ENCODE peak calls at places on chromosomes 16 and 17, in nine cellular contexts. Z is endothelial cell, Y is GM12878, A is stomach, J is retinal pigment epithelial cell, R is neural progenitor cell, S is heart right ventricle, E is ovary, I is tibial nerve. F is an unnamed sample.

GRCh38 chr17:7327056-7327455 is 2.1 kb downstream of the NEURL4 start:
- DNase-seq in Z (no peak), Y (no peak), A (no peak), J (no peak), R (no peak), S (no peak), E (no peak), I (no peak), F (no peak)

GRCh38 chr17:47257651-47258339 is 4.2 kb downstream of the ITGB3 start:
- DNase-seq in Z (no peak), Y (no peak), A (no peak), J (no peak), R (no peak), S (no peak), E (no peak), I (no peak), F (no peak)

GRCh38 chr17:2030779-2031163 is 818 bp downstream of the DPH1 start:
- DNase-seq in Z (peak; percentile 60), Y (no peak), A (no peak), J (no peak), R (peak; percentile 92), S (peak; percentile 57), E (no peak), I (no peak), F (no peak)

GRCh38 chr17:81027591-81028505 is 7.1 kb upstream of the BAIAP2 start:
- DNase-seq in Z (no peak), Y (no peak), A (no peak), J (no peak), R (no peak), S (no peak), E (no peak), I (no peak), F (no peak)

GRCh38 chr16:78240459-78241222 is 141.2 kb downstream of the WWOX start:
- DNase-seq in Z (no peak), Y (no peak), A (peak; percentile 65), J (no peak), R (peak; percentile 37), S (no peak), E (no peak), I (no peak), F (no peak)

GRCh38 chr16:80554037-80554436 is 13.2 kb downstream of the DYNLRB2 start:
- DNase-seq in Z (no peak), Y (no peak), A (no peak), J (no peak), R (no peak), S (no peak), E (no peak), I (no peak), F (no peak)

GRCh38 chr17:80441133-80441578 is 26.2 kb downstream of the ENDOV start:
- DNase-seq in Z (peak; percentile 88), Y (no peak), A (no peak), J (no peak), R (peak; percentile 92), S (peak; percentile 32), E (no peak), I (no peak), F (no peak)

GRCh38 chr17:66904760-66905637 is 59.5 kb upstream of the CACNG4 start:
- DNase-seq in Z (no peak), Y (no peak), A (peak; percentile 55), J (peak; percentile 45), R (no peak), S (peak; percentile 28), E (peak; percentile 37), I (no peak), F (peak; percentile 38)

GRCh38 chr16:69855587-69855986 is 93.5 kb downstream of the WWP2 start:
- DNase-seq in Z (no peak), Y (no peak), A (no peak), J (no peak), R (no peak), S (no peak), E (no peak), I (no peak), F (no peak)

GRCh38 chr16:69858196-69859104 is 92.7 kb upstream of the CLEC18A start:
- DNase-seq in Z (no peak), Y (no peak), A (no peak), J (no peak), R (no peak), S (no peak), E (no peak), I (no peak), F (no peak)

GRCh38 chr16:69861276-69862030 is 89.7 kb upstream of the CLEC18A start:
- DNase-seq in Z (no peak), Y (no peak), A (peak; percentile 35), J (peak; percentile 38), R (no peak), S (peak; percentile 90), E (peak; percentile 76), I (no peak), F (no peak)

GRCh38 chr16:69860233-69861231 is 90.6 kb upstream of the CLEC18A start:
- DNase-seq in Z (no peak), Y (no peak), A (no peak), J (no peak), R (no peak), S (no peak), E (no peak), I (no peak), F (no peak)

DNA sequence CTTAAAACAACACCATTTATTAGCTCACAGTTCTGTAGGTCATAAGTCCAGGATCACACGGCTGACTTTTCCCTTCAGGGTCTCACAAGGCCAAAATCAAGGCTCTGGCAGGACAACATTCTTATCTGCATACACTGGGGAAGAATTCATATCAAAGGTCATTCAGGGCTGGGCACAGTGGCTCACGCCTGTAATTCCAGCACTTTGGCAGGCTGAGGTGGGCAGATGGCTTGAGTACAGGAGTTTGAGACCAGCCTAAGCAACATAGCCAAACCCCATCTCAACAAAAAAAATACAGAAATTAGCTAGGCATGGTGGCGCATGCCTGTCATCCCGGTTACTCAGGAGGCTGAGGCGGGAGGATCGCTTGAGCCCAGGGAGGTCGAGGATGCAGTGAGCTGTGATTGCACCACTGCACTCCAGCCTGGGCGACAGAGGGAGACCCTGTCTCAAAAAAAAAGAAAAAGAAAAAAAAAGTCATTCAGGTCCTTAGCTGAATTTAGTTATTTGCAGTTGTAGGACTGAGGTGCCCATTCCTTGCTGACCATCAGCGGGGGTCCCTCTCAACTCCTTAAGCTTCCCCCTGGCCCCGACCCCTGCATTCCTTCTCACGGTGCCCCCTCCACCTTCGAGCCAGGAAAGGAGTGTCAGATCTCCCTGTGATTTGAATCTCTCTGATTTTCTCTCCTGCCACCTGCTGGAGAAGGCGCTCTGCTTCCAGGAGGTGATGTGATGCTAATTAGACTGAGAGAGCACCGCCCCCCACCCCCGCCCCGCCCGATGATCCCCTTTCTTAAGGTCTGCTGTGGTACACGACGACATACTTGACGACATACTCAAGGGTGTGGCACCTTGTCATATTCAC is 91.8 kb upstream of the CLEC18A start:
- DNase-seq in Z (peak; percentile 39), Y (no peak), A (peak; percentile 44), J (no peak), R (peak; percentile 79), S (peak; percentile 58), E (no peak), I (no peak), F (no peak)
- TF ChIP-seq CTCF in Z (no peak), Y (peak; percentile 25), A (no peak), J (peak; percentile 53), R (peak; percentile 54), S (peak; percentile 26), E (no peak), I (no peak), F (no peak)

GRCh38 chr17:55773671-55774070 is 22.8 kb downstream of the PCTP start:
- DNase-seq in Z (no peak), Y (no peak), A (no peak), J (no peak), R (no peak), S (no peak), E (no peak), I (no peak), F (no peak)

GRCh38 chr17:55768946-55769624 is 18.2 kb downstream of the PCTP start:
- DNase-seq in Z (no peak), Y (no peak), A (no peak), J (no peak), R (no peak), S (no peak), E (no peak), I (no peak), F (no peak)

GRCh38 chr17:55772086-55772485 is 21.2 kb downstream of the PCTP start:
- DNase-seq in Z (no peak), Y (no peak), A (no peak), J (no peak), R (no peak), S (no peak), E (no peak), I (no peak), F (no peak)

GRCh38 chr17:55769625-55770000 is 18.8 kb downstream of the PCTP start:
- DNase-seq in Z (no peak), Y (no peak), A (no peak), J (no peak), R (no peak), S (no peak), E (peak; percentile 32), I (no peak), F (no peak)

DNA sequence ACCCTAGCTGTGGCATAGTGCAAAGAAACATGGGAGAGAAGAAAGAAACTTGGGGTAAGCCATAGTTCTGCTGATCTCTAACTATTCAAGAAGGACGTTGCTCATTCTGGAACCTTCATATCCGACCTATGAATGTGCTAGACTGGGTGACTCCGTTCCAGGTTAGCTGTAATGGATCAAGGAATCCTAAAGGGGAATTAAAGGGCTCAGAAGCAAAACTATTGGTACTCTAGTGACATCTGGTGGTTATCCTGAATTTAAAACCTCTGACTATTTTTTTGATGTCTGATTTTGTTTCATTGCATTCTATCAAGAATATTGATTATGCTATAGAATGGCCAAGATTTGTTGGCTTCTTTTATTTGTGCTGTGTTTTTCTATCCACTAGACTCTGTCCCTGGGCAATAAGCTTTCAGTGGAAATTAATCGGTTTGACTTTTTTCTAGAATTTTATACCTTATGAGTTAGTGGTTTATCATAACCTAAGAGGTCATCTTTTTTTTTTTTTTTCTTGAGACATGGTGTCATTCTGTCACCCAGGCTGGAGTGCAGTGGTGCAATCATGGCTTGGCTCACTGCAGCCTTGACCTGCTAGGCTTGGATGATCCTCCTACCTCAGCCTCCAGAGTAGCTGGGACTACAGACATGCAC is 19.5 kb downstream of the PCTP start:
- DNase-seq in Z (no peak), Y (no peak), A (no peak), J (no peak), R (peak; percentile 65), S (no peak), E (no peak), I (no peak), F (no peak)
- TF ChIP-seq CTCF in Z (peak; percentile 59), Y (peak; percentile 42), A (no peak), J (peak; percentile 45), R (peak; percentile 74), S (peak; percentile 67), E (no peak), I (peak; percentile 81), F (no peak)

DNA sequence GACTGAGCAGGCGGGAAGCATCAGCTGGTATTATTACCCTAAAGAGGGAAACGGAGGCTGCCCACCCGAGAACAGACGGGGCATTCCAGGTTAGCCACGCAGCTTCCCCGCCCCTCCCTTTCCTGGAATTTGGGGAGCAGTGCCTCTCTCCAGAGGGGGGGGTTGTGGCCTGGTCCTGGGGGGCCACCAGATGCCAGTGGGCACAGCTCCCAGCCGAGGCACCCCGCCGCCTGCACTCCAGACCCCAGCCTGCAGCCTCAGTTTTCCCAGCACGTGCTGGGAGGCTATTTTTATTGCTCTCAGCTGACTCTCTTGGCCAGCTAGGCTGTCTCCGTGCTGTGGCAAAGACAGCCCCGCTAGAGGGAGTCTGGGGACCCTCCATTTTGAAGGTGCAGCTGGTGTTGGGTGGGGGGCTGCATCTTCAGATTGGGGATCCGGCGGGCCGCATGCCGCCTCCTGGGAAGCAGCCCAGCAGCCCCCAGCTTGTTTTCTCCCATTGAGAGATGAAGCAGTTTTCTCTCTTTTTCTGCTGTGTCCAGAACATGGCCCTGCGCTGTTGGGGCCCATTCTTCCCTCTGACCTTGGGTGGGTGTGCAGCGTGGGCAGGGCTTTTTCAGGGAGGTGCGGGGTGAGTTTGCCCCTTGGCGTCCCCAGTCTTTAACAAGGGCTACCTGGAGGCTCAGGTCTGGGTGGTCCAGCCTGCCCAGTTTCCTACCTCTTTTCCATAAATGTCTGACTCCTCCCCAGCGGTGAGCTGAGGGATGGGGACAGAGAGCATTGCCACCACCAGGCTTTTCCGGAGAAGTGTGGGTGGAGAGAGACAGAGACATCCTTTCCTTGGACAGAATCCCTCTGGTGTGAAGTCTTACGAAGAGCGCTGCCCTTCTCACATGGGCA is 62.5 kb upstream of the GSE1 start:
- DNase-seq in Z (no peak), Y (no peak), A (no peak), J (no peak), R (no peak), S (no peak), E (no peak), I (no peak), F (no peak)
- TF ChIP-seq CTCF in Z (no peak), Y (no peak), A (no peak), J (no peak), R (peak; percentile 26), S (peak; percentile 17), E (no peak), I (no peak), F (no peak)

GRCh38 chr17:57405486-57406072 is 149.3 kb downstream of the MSI2 start:
- DNase-seq in Z (no peak), Y (no peak), A (no peak), J (no peak), R (peak; percentile 19), S (no peak), E (no peak), I (no peak), F (no peak)

GRCh38 chr17:57403241-57403640 is 146.9 kb downstream of the MSI2 start:
- DNase-seq in Z (no peak), Y (no peak), A (no peak), J (no peak), R (no peak), S (no peak), E (no peak), I (no peak), F (no peak)

GRCh38 chr17:57404807-57405485 is 148.6 kb downstream of the MSI2 start:
- DNase-seq in Z (no peak), Y (no peak), A (no peak), J (no peak), R (no peak), S (no peak), E (no peak), I (no peak), F (no peak)

GRCh38 chr17:57402691-57403090 is 146.4 kb downstream of the MSI2 start:
- DNase-seq in Z (no peak), Y (no peak), A (no peak), J (no peak), R (no peak), S (no peak), E (no peak), I (no peak), F (no peak)

DNA sequence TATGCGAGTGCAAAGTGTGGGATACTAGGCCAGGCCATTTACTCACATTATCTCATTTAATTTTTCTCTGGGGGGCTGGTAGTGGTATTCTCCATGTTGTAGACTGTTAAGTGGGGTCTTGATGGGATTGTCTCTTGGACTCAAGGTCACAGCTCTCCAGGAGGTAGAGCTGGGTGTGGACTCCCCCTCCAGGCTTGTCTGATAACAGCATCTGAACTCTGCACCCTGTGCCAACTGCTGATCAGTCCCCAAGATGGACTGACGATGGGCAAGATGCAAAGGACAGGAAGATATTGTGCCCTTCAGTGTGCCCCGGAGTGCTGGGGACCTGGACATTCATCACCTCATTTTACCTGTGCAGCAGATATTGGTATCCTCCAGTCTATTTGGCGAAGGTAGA is 147.8 kb downstream of the MSI2 start:
- DNase-seq in Z (no peak), Y (no peak), A (no peak), J (no peak), R (no peak), S (no peak), E (no peak), I (no peak), F (no peak)
- TF ChIP-seq CTCF in Z (no peak), Y (peak; percentile 22), A (no peak), J (peak; percentile 23), R (no peak), S (no peak), E (no peak), I (no peak), F (no peak)